ENCODE peak calls at places on chromosome 10, in ten cellular contexts. E is HCT116, F is uterus, B is GM13977, S is mucosa of descending colon, A is progenitor cell of endocrine pancreas, O is MM.1S, I is mammary epithelial cell, J is colonic mucosa, H is lower lobe of right lung. X is an unnamed sample.

GRCh38 chr10:62170738-62171137 is 97.9 kb downstream of the RTKN2 start:
- DNase-seq in E (no peak), F (no peak), B (no peak), S (no peak), A (no peak), O (no peak), I (no peak), J (no peak), H (no peak), X (no peak)

GRCh38 chr10:73095479-73096021 is 1.1 kb downstream of the P4HA1 start:
- DNase-seq in E (no peak), F (peak), B (no peak), S (peak), A (peak), O (peak), I (peak), J (peak), H (peak), X (peak)

GRCh38 chr10:5317547-5318107 is 47.1 kb upstream of the UCN3 start:
- DNase-seq in E (no peak), F (no peak), B (no peak), S (no peak), A (no peak), O (no peak), I (peak), J (no peak), H (no peak), X (no peak)

GRCh38 chr10:32151876-32152275 is 95.7 kb upstream of the KIF5B start:
- DNase-seq in E (no peak), F (no peak), B (no peak), S (no peak), A (no peak), O (no peak), I (peak), J (no peak), H (no peak), X (no peak)

GRCh38 chr10:58017719-58018367 is 249.9 kb downstream of the IPMK start:
- DNase-seq in E (no peak), F (no peak), B (no peak), S (no peak), A (no peak), O (no peak), I (peak), J (no peak), H (no peak), X (no peak)

GRCh38 chr10:20863008-20863407 is 34.1 kb downstream of the NEBL start:
- DNase-seq in E (no peak), F (no peak), B (no peak), S (no peak), A (no peak), O (no peak), I (no peak), J (no peak), H (no peak), X (no peak)

GRCh38 chr10:70074147-70074546 is 21.5 kb downstream of the MACROH2A2 start:
- DNase-seq in E (no peak), F (no peak), B (no peak), S (no peak), A (no peak), O (no peak), I (no peak), J (no peak), H (no peak), X (no peak)

GRCh38 chr10:10777279-10777678 is 240.4 kb upstream of the CELF2 start:
- DNase-seq in E (no peak), F (no peak), B (no peak), S (no peak), A (no peak), O (no peak), I (no peak), J (no peak), H (no peak), X (no peak)

GRCh38 chr10:114779803-114780609 is 41.6 kb upstream of the FHIP2A start:
- DNase-seq in E (peak), F (no peak), B (no peak), S (peak), A (no peak), O (no peak), I (peak), J (peak), H (no peak), X (no peak)

GRCh38 chr10:3893904-3894563 is 109.0 kb upstream of the KLF6 start:
- DNase-seq in E (no peak), F (no peak), B (no peak), S (no peak), A (no peak), O (no peak), I (no peak), J (no peak), H (no peak), X (peak)

GRCh38 chr10:114233432-114233831 is 5.6 kb upstream of the VWA2 start:
- DNase-seq in E (no peak), F (no peak), B (no peak), S (no peak), A (no peak), O (no peak), I (no peak), J (no peak), H (no peak), X (no peak)

GRCh38 chr10:132630666-132631347 is 93.2 kb downstream of the INPP5A start:
- DNase-seq in E (no peak), F (peak), B (no peak), S (peak), A (no peak), O (no peak), I (no peak), J (peak), H (peak), X (no peak)

GRCh38 chr10:4270116-4270515 is 485.1 kb upstream of the KLF6 start:
- DNase-seq in E (no peak), F (no peak), B (no peak), S (peak), A (no peak), O (no peak), I (peak), J (no peak), H (no peak), X (no peak)

GRCh38 chr10:97818572-97818971 is 31.1 kb upstream of the GOLGA7B start:
- DNase-seq in E (no peak), F (no peak), B (no peak), S (no peak), A (no peak), O (no peak), I (no peak), J (no peak), H (no peak), X (no peak)

GRCh38 chr10:110649652-110650264 is 5.6 kb downstream of the RBM20 start:
- DNase-seq in E (no peak), F (no peak), B (no peak), S (no peak), A (no peak), O (no peak), I (no peak), J (no peak), H (no peak), X (no peak)

GRCh38 chr10:132335189-132336063 is 3.4 kb downstream of the LRRC27 start:
- DNase-seq in E (no peak), F (no peak), B (peak), S (no peak), A (no peak), O (no peak), I (no peak), J (no peak), H (peak), X (peak)

GRCh38 chr10:59901481-59901880 is 4.9 kb downstream of the CCDC6 start:
- DNase-seq in E (no peak), F (no peak), B (no peak), S (peak), A (no peak), O (no peak), I (peak), J (no peak), H (no peak), X (no peak)

GRCh38 chr10:48287417-48288391 is 13.2 kb upstream of the FRMPD2 start:
- DNase-seq in E (no peak), F (no peak), B (no peak), S (peak), A (no peak), O (no peak), I (peak), J (no peak), H (no peak), X (no peak)

GRCh38 chr10:112981553-112981952 is 31.5 kb downstream of the TCF7L2 start:
- DNase-seq in E (no peak), F (no peak), B (peak), S (no peak), A (no peak), O (peak), I (no peak), J (no peak), H (no peak), X (peak)

GRCh38 chr10:125448596-125448995 is 234.4 kb downstream of the TEX36 start:
- DNase-seq in E (peak), F (no peak), B (no peak), S (peak), A (no peak), O (no peak), I (peak), J (peak), H (no peak), X (no peak)
- TF ChIP-seq CTCF in E (peak), F (no peak), B (peak), S (peak), A (peak), O (peak), I (peak), J (peak), H (peak), X (peak)

GRCh38 chr10:118621304-118621942 is 26.0 kb upstream of the PRLHR start:
- DNase-seq in E (no peak), F (no peak), B (no peak), S (no peak), A (no peak), O (peak), I (no peak), J (no peak), H (no peak), X (no peak)

GRCh38 chr10:118610577-118610976 is 15.1 kb upstream of the PRLHR start:
- DNase-seq in E (no peak), F (no peak), B (no peak), S (no peak), A (no peak), O (no peak), I (no peak), J (no peak), H (no peak), X (no peak)

GRCh38 chr10:118615888-118616287 is 20.4 kb upstream of the PRLHR start:
- DNase-seq in E (peak), F (no peak), B (no peak), S (no peak), A (no peak), O (no peak), I (peak), J (no peak), H (no peak), X (no peak)
- TF ChIP-seq CTCF in E (peak), F (no peak), B (no peak), S (no peak), A (peak), O (no peak), I (peak), J (no peak), H (no peak), X (no peak)

DNA sequence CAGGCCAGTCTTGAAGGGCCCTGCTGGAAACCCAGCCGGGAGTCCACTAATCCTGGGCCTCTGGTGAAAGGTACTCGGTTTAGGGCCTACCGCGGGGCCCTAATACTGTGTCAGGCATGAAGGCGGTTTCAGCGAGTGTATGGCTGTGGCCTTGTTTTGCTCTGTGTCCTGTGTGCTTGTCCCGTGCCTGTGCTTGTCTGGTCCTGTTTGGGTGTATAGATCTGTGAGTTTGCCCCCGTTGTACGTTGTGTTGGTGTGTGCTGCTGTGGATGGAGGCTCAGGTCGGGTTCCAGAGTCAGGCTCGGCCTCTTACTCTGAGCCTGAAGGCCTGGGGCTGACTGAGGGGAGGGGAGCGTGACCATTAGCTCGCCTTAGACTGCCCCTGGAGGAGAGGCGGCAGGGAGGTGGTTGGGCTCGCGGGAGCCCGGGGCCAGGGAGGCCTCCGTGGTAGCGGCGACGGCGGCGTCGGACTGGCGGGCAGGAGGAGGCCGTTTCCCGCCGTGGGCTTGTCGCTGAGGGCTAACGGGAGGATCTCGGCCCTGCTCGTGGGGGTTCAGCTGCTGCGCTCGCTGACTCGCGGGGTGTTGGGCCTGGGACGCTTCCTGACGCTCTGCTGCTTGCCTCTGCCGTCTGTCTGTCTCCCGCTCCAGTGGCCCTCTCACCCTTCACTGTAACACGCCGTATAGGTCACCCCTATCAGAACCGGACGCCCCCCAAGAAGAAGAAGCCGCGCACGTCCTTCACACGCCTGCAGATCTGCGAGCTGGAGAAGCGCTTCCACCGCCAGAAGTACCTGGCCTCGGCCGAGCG is 2.6 kb downstream of the TLX1 start:
- DNase-seq in E (no peak), F (no peak), B (no peak), S (no peak), A (no peak), O (no peak), I (no peak), J (no peak), H (no peak), X (no peak)
- TF ChIP-seq CTCF in E (no peak), F (no peak), B (no peak), S (no peak), A (no peak), O (no peak), I (no peak), J (no peak), H (no peak), X (no peak)

DNA sequence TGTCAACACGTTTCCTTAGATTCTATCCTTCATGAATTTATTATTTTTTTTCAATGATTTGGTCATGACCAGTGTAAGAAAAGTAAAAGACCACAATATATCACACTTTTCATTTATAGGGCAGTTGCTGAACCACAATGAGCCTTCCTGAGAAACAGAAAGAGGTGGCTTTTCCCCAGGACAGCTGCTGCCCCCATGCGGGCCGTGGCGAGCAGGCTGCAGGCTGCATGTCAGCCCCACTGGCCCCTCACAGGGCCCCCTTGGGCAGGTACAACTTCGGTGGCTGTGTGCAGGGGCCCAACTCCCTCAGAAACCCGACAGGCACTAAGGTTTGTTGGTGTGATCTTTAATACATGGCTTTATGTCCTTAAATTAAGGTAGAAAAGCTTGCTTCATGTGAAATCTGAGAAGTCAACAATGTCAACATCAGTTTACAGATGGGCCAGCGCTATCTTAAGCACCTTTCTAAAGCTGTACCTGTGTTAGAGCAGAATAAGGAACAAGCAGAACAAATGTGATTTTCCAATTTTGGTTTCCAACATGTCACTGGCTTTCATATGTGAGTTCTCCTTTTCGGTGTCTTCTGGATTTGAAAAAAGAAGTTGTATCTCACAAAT is 10.6 kb downstream of the BEND7 start:
- DNase-seq in E (no peak), F (no peak), B (peak), S (no peak), A (no peak), O (no peak), I (no peak), J (no peak), H (no peak), X (peak)
- TF ChIP-seq CTCF in E (no peak), F (no peak), B (peak), S (no peak), A (peak), O (peak), I (peak), J (no peak), H (no peak), X (no peak)

GRCh38 chr10:93893646-93894515 is at the start of gene SLC35G1:
- DNase-seq in E (peak), F (peak), B (peak), S (peak), A (peak), O (peak), I (peak), J (peak), H (peak), X (peak)
- TF ChIP-seq CTCF in E (no peak), F (no peak), B (no peak), S (no peak), A (no peak), O (peak), I (peak), J (no peak), H (no peak), X (no peak)